ENCODE peak calls at places on chromosomes 11 and 22, in five cellular contexts. Q is H1, K is SK-N-SH, O is HCT116, G is HepG2. Z is an unnamed sample.

GRCh38 chr22:17774928-17775675 is 833 bp upstream of the BID start:
- DNase-seq in K (no peak), G (no peak), O (no peak), Q (no peak), Z (no peak)

GRCh38 chr11:206516-207212 is 535 bp downstream of the BET1L start:
- DNase-seq in O (no peak), Q (no peak), G (no peak), K (peak; percentile 56), Z (peak; percentile 50)

GRCh38 chr22:46681010-46681409 is 57.0 kb downstream of the CERK start:
- DNase-seq in G (peak; percentile 18), O (no peak), K (peak; percentile 78), Q (no peak), Z (peak; percentile 30)

GRCh38 chr11:95148421-95148820 is 58.8 kb downstream of the ENDOD1 start:
- DNase-seq in K (no peak), O (no peak), G (no peak), Q (no peak), Z (no peak)

GRCh38 chr11:33802414-33802950 is 28.2 kb upstream of the FBXO3 start:
- DNase-seq in O (peak; percentile 85), G (peak; percentile 37), K (peak; percentile 72), Q (peak; percentile 67), Z (peak; percentile 92)

GRCh38 chr11:110782616-110783015 is 70.4 kb upstream of the ARHGAP20 start:
- DNase-seq in O (no peak), Q (no peak), G (no peak), K (no peak), Z (no peak)

GRCh38 chr11:120108785-120109168 is 29.1 kb downstream of the TRIM29 start:
- DNase-seq in K (no peak), G (no peak), Q (no peak), O (no peak), Z (no peak)

GRCh38 chr11:29305456-29306232 is 711.2 kb downstream of the KCNA4 start:
- DNase-seq in K (no peak), O (no peak), Q (no peak), G (no peak), Z (no peak)

GRCh38 chr11:41879186-41879738 is 419.8 kb upstream of the LRRC4C start:
- DNase-seq in O (no peak), Q (no peak), G (no peak), K (no peak), Z (no peak)

GRCh38 chr11:118418770-118419169 is 17.4 kb downstream of the ATP5MG start:
- DNase-seq in Q (no peak), G (no peak), K (no peak), O (no peak), Z (no peak)

GRCh38 chr11:63958013-63958412 is 16.4 kb upstream of the COX8A start:
- DNase-seq in Q (no peak), K (no peak), O (no peak), G (no peak), Z (no peak)

GRCh38 chr22:18044548-18045271 is 20.3 kb upstream of the MICAL3 start:
- DNase-seq in K (no peak), Q (no peak), G (peak; percentile 94), O (no peak), Z (no peak)

GRCh38 chr11:127074151-127074761 is 73.7 kb upstream of the KIRREL3 start:
- DNase-seq in Q (peak; percentile 21), K (peak; percentile 36), G (peak; percentile 38), O (no peak), Z (no peak)

GRCh38 chr11:46420513-46420912 is 28.9 kb upstream of the CHRM4 start:
- DNase-seq in K (no peak), G (no peak), Q (no peak), O (no peak), Z (no peak)

GRCh38 chr11:105937738-105938137 is 84.3 kb downstream of the MSANTD4 start:
- DNase-seq in K (no peak), G (no peak), Q (no peak), O (peak; percentile 31), Z (no peak)

GRCh38 chr11:19237381-19237780 is 3.4 kb downstream of the E2F8 start:
- DNase-seq in O (no peak), G (no peak), K (no peak), Q (no peak), Z (no peak)

GRCh38 chr11:19229671-19230070 is 11.1 kb downstream of the E2F8 start:
- DNase-seq in G (no peak), O (no peak), Q (no peak), K (no peak), Z (no peak)

GRCh38 chr11:19234428-19234827 is 6.3 kb downstream of the E2F8 start:
- DNase-seq in Q (no peak), K (no peak), O (no peak), G (no peak), Z (no peak)

GRCh38 chr11:19228956-19229355 is 11.8 kb downstream of the E2F8 start:
- DNase-seq in K (no peak), O (no peak), Q (no peak), G (no peak), Z (no peak)

DNA sequence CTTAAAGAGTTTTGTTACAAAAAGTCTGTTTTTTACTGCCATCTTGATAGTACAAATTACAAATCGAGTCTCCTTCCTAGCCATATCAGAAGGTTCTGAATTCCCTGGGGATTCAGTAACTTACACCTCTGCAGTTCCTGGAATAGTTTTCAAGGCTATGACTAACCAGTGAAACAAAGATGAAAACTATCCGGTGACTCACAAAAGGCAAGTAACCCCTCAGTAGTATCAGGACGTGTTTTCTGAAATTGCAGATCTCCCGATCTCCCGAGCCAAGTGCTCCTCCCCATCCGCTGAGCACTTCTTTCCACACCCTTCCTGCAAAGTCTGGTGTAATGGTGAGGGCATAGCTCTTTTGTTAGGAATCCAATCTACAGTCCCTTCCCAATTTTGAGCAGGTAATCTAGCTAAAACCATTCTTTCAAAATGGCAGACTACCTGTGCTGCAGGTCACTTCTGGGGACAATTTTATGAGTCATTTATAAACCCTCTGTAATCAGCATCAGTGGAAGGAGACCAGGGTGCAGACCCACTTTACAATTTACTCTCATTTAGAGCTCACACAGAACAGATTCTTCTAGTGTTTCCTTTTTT is 7.7 kb downstream of the E2F8 start:
- DNase-seq in O (peak; percentile 71), G (no peak), K (no peak), Q (no peak), Z (no peak)
- TF ChIP-seq JUND in O (peak; percentile 85), G (no peak), K (peak; percentile 75), Q (no peak), Z (no peak)

GRCh38 chr11:17423533-17424310 is 35.3 kb upstream of the KCNJ11 start:
- DNase-seq in K (no peak), Q (no peak), G (peak; percentile 58), O (no peak), Z (no peak)

GRCh38 chr11:17418437-17418836 is 30.0 kb upstream of the KCNJ11 start:
- DNase-seq in K (no peak), O (no peak), Q (no peak), G (no peak), Z (no peak)

GRCh38 chr11:17416492-17416891 is 28.0 kb upstream of the KCNJ11 start:
- DNase-seq in G (no peak), K (no peak), Q (no peak), O (no peak), Z (no peak)

DNA sequence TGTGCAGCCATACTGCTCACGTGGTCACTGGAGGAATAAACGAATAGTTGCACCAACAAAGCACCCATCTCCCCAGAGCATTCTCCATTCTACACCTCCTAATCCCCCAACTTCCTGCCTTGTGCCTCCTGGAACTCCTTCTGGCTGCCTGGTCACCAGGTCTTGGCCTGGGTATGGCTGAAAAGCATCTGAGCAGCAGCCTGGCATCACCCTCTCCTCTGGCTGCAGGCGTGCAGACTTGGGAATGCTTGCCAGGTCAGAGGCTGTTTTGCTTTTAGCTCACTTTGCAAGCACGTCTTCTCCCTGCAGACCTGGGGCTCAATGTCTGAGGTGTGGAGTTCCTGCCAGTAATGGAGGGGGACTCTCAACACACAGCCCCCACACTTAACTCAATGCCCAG is 33.3 kb upstream of the KCNJ11 start:
- DNase-seq in Q (no peak), G (no peak), K (no peak), O (no peak), Z (no peak)
- TF ChIP-seq JUND in Q (no peak), G (no peak), K (no peak), O (no peak), Z (no peak)

GRCh38 chr11:100789500-100789899 is 102.4 kb downstream of the ARHGAP42 start:
- DNase-seq in G (peak; percentile 12), O (no peak), K (no peak), Q (no peak), Z (peak; percentile 27)
- TF ChIP-seq JUND in G (no peak), O (no peak), K (no peak), Q (no peak), Z (no peak)

GRCh38 chr22:32205974-32206773 is 1.3 kb upstream of the RFPL2 start:
- DNase-seq in O (no peak), Q (no peak), G (no peak), K (peak; percentile 77), Z (no peak)
- TF ChIP-seq JUND in O (no peak), Q (no peak), G (no peak), K (no peak), Z (no peak)

DNA sequence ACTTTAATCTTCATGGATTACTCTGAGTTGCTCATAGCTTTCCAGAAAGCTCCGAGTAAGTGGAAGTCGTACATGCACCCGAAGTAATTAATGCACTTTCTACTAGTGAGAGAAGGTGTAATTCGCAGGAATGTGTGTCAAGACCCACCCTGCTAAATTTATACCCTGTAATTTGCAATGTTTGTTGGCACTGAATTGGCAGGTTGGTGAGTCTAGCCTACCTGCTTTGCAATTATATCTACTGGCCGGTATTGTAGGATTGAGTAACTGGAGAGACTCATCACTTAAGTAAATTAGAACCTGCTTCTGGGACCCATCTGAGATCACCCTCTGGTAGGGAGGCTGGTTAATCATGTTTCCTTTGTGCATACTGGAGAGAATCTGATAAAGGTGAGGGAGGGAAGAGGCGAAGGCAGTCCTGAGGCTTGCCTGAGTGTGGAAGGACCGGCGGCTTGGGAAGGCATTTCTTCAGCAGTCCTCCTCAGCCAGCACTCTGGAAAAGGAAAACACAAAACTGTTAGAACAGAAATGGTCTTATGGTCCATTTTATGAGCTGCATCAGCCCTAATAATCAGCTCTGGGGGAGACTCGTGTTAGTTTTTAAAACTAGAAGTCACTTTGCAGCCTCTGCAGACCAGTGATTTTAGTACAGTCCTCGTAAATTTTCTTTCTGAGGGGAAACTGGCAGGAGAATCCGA is 63.4 kb downstream of the LDLRAD3 start:
- DNase-seq in Q (no peak), G (no peak), K (no peak), O (no peak), Z (peak; percentile 28)
- TF ChIP-seq JUND in Q (no peak), G (no peak), K (no peak), O (no peak), Z (no peak)

GRCh38 chr22:26892401-26893033 is 235.1 kb downstream of the MIAT start:
- DNase-seq in K (no peak), O (no peak), G (no peak), Q (no peak), Z (no peak)

GRCh38 chr22:26888887-26889286 is 231.5 kb downstream of the MIAT start:
- DNase-seq in Q (no peak), G (no peak), O (no peak), K (no peak), Z (no peak)

GRCh38 chr22:26891431-26891830 is 234.0 kb downstream of the MIAT start:
- DNase-seq in G (no peak), K (no peak), O (no peak), Q (no peak), Z (no peak)

GRCh38 chr22:26889794-26890193 is 232.4 kb downstream of the MIAT start:
- DNase-seq in G (no peak), K (no peak), Q (no peak), O (no peak), Z (no peak)

GRCh38 chr22:26890870-26891269 is 233.5 kb downstream of the MIAT start:
- DNase-seq in G (no peak), K (no peak), Q (no peak), O (peak; percentile 0), Z (peak; percentile 40)
- TF ChIP-seq JUND in G (no peak), K (no peak), Q (no peak), O (no peak), Z (no peak)

Z was measured in T47D.